ENCODE peak calls at places on chromosomes 6 and 20, in six cellular contexts. G, D, Y, W, T and U are unnamed samples.

GRCh38 chr20:22531056-22531615 is 53.2 kb downstream of the FOXA2 start:
- DNase-seq in D (no peak), W (no peak), G (no peak), Y (no peak), T (no peak), U (no peak)

GRCh38 chr6:72412709-72413044 is 209.2 kb upstream of the KCNQ5 start:
- DNase-seq in D (no peak), T (no peak), W (no peak), G (no peak), Y (no peak), U (no peak)

GRCh38 chr6:137493218-137494038 is 766 bp downstream of the OLIG3 start:
- DNase-seq in G (no peak), Y (no peak), D (no peak), W (no peak), T (no peak), U (no peak)

GRCh38 chr20:18989736-18990474 is 176.3 kb downstream of the SCP2D1 start:
- DNase-seq in T (no peak), G (no peak), Y (no peak), W (no peak), D (no peak), U (no peak)

GRCh38 chr6:168451805-168452204 is 10.8 kb downstream of the SMOC2 start:
- DNase-seq in G (no peak), D (no peak), Y (no peak), T (no peak), W (no peak), U (no peak)

GRCh38 chr6:166005401-166005845 is 162.2 kb downstream of the TBXT start:
- DNase-seq in G (no peak), Y (no peak), T (no peak), D (no peak), W (no peak), U (no peak)

GRCh38 chr6:79949235-79949634 is 1.9 kb upstream of the ELOVL4 start:
- DNase-seq in G (no peak), D (peak; percentile 7), Y (no peak), W (peak; percentile 79), T (peak; percentile 85), U (no peak)

GRCh38 chr6:79755967-79756366 is 124.8 kb downstream of the SH3BGRL2 start:
- DNase-seq in Y (no peak), D (no peak), G (no peak), T (no peak), W (no peak), U (no peak)

GRCh38 chr6:137820952-137821351 is 46.1 kb upstream of the TNFAIP3 start:
- DNase-seq in Y (no peak), T (no peak), G (no peak), D (no peak), W (no peak), U (no peak)

DNA sequence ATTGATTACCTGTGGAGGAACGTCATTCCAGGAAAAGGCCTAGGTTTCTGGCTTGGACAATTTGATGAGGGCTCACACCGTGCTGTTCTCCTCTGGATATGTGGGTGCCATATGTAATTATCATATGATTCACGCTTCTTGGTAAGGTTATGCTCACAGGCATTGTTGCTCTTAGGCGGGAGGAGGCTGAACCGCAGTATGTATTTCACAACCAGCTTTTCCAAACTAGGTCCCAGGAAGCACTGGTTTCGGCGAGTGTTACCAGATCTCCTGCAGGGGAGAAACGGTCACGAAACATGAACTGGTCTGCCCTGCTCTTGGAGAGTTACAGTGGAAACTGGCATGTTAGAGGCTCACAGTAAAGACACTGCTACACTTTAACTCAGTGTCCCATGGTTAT is 793 bp upstream of the FAM50B start:
- DNase-seq in D (no peak), Y (no peak), W (no peak), G (no peak), T (no peak), U (no peak)
- TF ChIP-seq TAF1 in D (no peak), Y (no peak), W (no peak), G (no peak), T (no peak), U (no peak)

DNA sequence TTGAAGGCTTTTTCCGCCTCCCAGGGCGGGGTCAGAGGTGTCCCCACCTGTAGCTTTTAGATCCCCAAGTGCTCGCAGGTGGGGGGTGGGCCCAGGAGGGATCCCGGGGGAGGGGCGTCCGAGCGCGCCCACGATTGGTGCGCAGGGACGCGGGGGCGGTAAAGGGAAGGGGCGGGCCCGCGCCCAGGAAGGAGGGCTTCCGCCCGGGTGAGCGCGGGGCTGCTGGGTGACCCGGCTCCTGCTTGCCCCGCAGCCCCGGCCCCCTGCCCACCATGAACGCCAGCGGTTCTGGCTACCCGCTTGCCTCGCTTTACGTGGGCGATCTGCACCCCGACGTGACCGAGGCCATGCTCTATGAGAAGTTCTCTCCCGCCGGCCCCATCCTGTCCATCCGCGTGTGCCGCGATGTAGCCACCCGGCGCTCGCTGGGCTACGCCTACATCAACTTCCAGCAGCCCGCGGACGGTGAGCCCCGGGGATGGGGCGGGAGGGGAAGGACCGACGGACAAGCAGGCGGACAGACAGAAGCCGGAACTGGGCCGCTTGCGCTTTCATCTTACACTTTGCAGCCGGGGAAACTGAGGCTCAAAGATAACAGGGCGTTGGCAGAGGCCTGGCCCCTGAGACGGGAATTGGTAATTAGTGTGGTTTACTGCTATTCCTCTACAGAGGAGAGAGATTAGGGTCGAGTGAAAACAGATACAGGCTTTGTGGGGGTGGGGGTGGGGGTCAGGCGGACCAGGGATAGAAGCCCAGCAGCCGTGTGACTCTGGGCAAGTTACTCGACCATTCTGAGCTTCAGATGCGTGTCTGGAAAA is at the start of gene PABPC1L:
- DNase-seq in W (peak; percentile 78), G (peak; percentile 87), D (peak; percentile 13), T (peak; percentile 88), Y (peak; percentile 83), U (peak; percentile 86)
- TF ChIP-seq POLR2A in W (peak; percentile 66), G (peak; percentile 16), D (peak; percentile 85), T (peak; percentile 86), Y (peak; percentile 66), U (no peak)

GRCh38 chr6:27138837-27139752 is 108.4 kb upstream of the PRSS16 start:
- DNase-seq in W (no peak), T (peak; percentile 95), G (peak; percentile 91), Y (no peak), D (peak; percentile 95), U (no peak)
- TF ChIP-seq TAF1 in W (no peak), T (peak; percentile 80), G (peak; percentile 99), Y (peak; percentile 60), D (peak; percentile 84), U (peak; percentile 73)

DNA sequence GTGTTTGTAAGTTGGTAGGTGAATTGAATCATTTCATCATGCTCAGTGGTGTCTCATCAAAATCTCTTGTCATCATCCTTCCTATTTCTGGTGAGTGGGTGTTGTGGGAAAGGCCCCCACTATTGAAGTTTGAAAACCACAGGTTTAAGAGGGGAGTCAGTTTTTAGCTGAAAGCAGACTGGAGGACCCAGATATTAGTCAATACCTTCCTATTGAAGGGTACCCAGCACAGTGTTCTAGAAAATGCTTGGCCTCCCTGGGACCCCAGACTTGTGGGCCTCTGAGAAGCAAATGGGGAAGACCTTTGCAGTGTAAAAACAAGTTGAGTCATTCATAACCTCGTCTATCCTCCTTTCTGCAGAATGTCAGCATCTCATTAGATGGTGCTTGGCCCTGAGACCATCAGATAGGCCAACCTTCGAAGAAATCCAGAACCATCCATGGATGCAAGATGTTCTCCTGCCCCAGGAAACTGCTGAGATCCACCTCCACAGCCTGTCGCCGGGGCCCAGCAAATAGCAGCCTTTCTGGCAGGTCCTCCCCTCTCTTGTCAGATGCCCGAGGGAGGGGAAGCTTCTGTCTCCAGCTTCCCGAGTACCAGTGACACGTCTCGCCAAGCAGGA is 3.7 kb downstream of the PIM1 start:
- DNase-seq in G (no peak), W (no peak), D (no peak), Y (no peak), T (peak; percentile 84), U (no peak)
- TF ChIP-seq POLR2A in G (no peak), W (no peak), D (no peak), Y (no peak), T (peak; percentile 69), U (no peak)

GRCh38 chr20:21339499-21339898 is 36.4 kb downstream of the XRN2 start:
- DNase-seq in D (no peak), W (peak; percentile 83), T (no peak), Y (no peak), G (no peak), U (no peak)
- TF ChIP-seq TAF1 in D (no peak), W (no peak), T (no peak), Y (no peak), G (no peak), U (no peak)

DNA sequence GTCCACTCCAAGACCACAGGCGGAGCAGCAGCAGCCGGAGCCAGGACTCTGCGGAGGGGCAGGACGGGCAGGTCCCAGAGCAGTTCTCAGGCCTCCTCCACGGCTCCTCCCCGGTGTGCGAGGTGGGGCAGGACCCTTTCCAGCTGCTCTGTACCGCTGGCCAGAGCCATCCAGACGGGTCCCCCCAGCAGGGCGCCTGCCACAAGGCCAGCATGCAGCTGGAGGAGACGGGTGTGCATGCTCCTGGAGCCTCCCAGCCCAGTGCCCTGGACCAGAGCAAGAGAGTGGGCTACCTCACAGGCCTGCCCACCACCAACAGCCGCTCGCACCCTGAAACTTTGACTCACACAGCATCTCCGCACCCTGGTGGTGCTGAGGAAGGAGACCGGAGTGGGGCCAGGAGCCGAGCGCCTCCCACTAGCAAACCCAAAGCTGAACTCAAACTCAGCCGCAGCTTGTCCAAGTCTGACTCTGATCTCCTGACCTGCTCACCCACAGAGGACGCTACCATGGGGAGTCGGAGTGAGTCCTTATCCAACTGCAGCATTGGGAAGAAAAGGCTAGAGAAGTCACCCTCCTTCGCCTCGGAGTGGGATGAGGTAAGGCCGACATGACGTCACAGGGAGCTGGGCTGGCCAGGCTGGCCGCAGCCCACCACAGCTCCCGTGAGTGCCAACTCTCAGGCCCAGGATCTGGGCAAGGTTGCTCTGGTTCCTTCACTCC is 123.5 kb downstream of the TCP11 start:
- DNase-seq in Y (no peak), T (no peak), G (no peak), W (no peak), D (no peak), U (no peak)
- TF ChIP-seq POLR2A in Y (no peak), T (no peak), G (no peak), W (no peak), D (no peak), U (no peak)